ENCODE peak calls at places on chromosome 9, in six cellular contexts. One of them, this sample, is unnamed.

GRCh38 chr9:4859035-4859434 is 66.3 kb downstream of the RCL1 start:
- DNase-seq in GM12878: no peak
- DNase-seq in K562: no peak
- DNase-seq in SK-N-SH: no peak
- DNase-seq in HepG2: no peak
- DNase-seq in H1: no peak
- DNase-seq in this sample: no peak

GRCh38 chr9:20997503-20998076 is 33.9 kb downstream of the HACD4 start:
- DNase-seq in GM12878: peak; percentile 47
- DNase-seq in K562: no peak
- DNase-seq in SK-N-SH: no peak
- DNase-seq in HepG2: no peak
- DNase-seq in H1: no peak
- DNase-seq in this sample: peak; percentile 11

GRCh38 chr9:121944741-121945191 is 148.3 kb downstream of the TTLL11 start:
- DNase-seq in GM12878: no peak
- DNase-seq in K562: no peak
- DNase-seq in SK-N-SH: no peak
- DNase-seq in HepG2: no peak
- DNase-seq in H1: no peak
- DNase-seq in this sample: no peak

GRCh38 chr9:91047529-91047928 is 245.9 kb downstream of the SYK start:
- DNase-seq in GM12878: no peak
- DNase-seq in K562: no peak
- DNase-seq in SK-N-SH: no peak
- DNase-seq in HepG2: no peak
- DNase-seq in H1: no peak
- DNase-seq in this sample: no peak

GRCh38 chr9:113734826-113735225 is 141.3 kb upstream of the ZNF618 start:
- DNase-seq in GM12878: no peak
- DNase-seq in K562: no peak
- DNase-seq in SK-N-SH: no peak
- DNase-seq in HepG2: no peak
- DNase-seq in H1: no peak
- DNase-seq in this sample: no peak

GRCh38 chr9:117184173-117184572 is 230.7 kb downstream of the ASTN2 start:
- DNase-seq in GM12878: no peak
- DNase-seq in K562: no peak
- DNase-seq in SK-N-SH: peak; percentile 71
- DNase-seq in HepG2: no peak
- DNase-seq in H1: no peak
- DNase-seq in this sample: no peak

GRCh38 chr9:98575379-98576346 is 133.1 kb downstream of the GABBR2 start:
- DNase-seq in GM12878: peak; percentile 86
- DNase-seq in K562: peak; percentile 91
- DNase-seq in SK-N-SH: no peak
- DNase-seq in HepG2: no peak
- DNase-seq in H1: no peak
- DNase-seq in this sample: peak; percentile 90

GRCh38 chr9:135609366-135609955 is 29.9 kb downstream of the GLT6D1 start:
- DNase-seq in GM12878: no peak
- DNase-seq in K562: no peak
- DNase-seq in SK-N-SH: peak; percentile 16
- DNase-seq in HepG2: no peak
- DNase-seq in H1: no peak
- DNase-seq in this sample: no peak

GRCh38 chr9:85741112-85741874 is 461 bp downstream of the AGTPBP1 start:
- DNase-seq in GM12878: no peak
- DNase-seq in K562: peak; percentile 35
- DNase-seq in SK-N-SH: peak; percentile 78
- DNase-seq in HepG2: peak; percentile 67
- DNase-seq in H1: peak; percentile 76
- DNase-seq in this sample: peak; percentile 60

GRCh38 chr9:35606138-35606504 is 1.1 kb downstream of the TESK1 start:
- DNase-seq in GM12878: no peak
- DNase-seq in K562: peak; percentile 17
- DNase-seq in SK-N-SH: peak; percentile 59
- DNase-seq in HepG2: no peak
- DNase-seq in H1: no peak
- DNase-seq in this sample: no peak

GRCh38 chr9:123335227-123335985 is 20.6 kb upstream of the CRB2 start:
- DNase-seq in GM12878: no peak
- DNase-seq in K562: no peak
- DNase-seq in SK-N-SH: no peak
- DNase-seq in HepG2: no peak
- DNase-seq in H1: no peak
- DNase-seq in this sample: no peak

GRCh38 chr9:76562511-76562911 is 103.5 kb downstream of the GCNT1 start:
- DNase-seq in GM12878: peak; percentile 38
- DNase-seq in K562: no peak
- DNase-seq in SK-N-SH: no peak
- DNase-seq in HepG2: no peak
- DNase-seq in H1: no peak
- DNase-seq in this sample: peak; percentile 72

GRCh38 chr9:117672397-117672796 is 31.8 kb upstream of the TLR4 start:
- DNase-seq in GM12878: no peak
- DNase-seq in K562: no peak
- DNase-seq in SK-N-SH: no peak
- DNase-seq in HepG2: peak; percentile 1
- DNase-seq in H1: no peak
- DNase-seq in this sample: no peak

GRCh38 chr9:130265431-130266235 is at the start of gene HMCN2:
- DNase-seq in GM12878: no peak
- DNase-seq in K562: peak; percentile 53
- DNase-seq in SK-N-SH: peak; percentile 87
- DNase-seq in HepG2: no peak
- DNase-seq in H1: peak; percentile 76
- DNase-seq in this sample: no peak

GRCh38 chr9:26369096-26369495 is 523.5 kb downstream of the CAAP1 start:
- DNase-seq in GM12878: no peak
- DNase-seq in K562: no peak
- DNase-seq in SK-N-SH: no peak
- DNase-seq in HepG2: no peak
- DNase-seq in H1: no peak
- DNase-seq in this sample: no peak

GRCh38 chr9:76359365-76359764 is 34.9 kb downstream of the RFK start:
- DNase-seq in GM12878: no peak
- DNase-seq in K562: peak; percentile 76
- DNase-seq in SK-N-SH: no peak
- DNase-seq in HepG2: no peak
- DNase-seq in H1: no peak
- DNase-seq in this sample: no peak

GRCh38 chr9:37836386-37836785 is 35.8 kb downstream of the DCAF10 start:
- DNase-seq in GM12878: peak; percentile 44
- DNase-seq in K562: no peak
- DNase-seq in SK-N-SH: no peak
- DNase-seq in HepG2: no peak
- DNase-seq in H1: no peak
- DNase-seq in this sample: no peak

GRCh38 chr9:98214811-98215210 is 22.4 kb upstream of the CORO2A start:
- DNase-seq in GM12878: no peak
- DNase-seq in K562: no peak
- DNase-seq in SK-N-SH: no peak
- DNase-seq in HepG2: no peak
- DNase-seq in H1: no peak
- DNase-seq in this sample: no peak

GRCh38 chr9:135249191-135249590 is 161.7 kb downstream of the OLFM1 start:
- DNase-seq in GM12878: no peak
- DNase-seq in K562: no peak
- DNase-seq in SK-N-SH: no peak
- DNase-seq in HepG2: no peak
- DNase-seq in H1: no peak
- DNase-seq in this sample: no peak

GRCh38 chr9:76109953-76110352 is 219.5 kb downstream of the PCSK5 start:
- DNase-seq in GM12878: no peak
- DNase-seq in K562: no peak
- DNase-seq in SK-N-SH: no peak
- DNase-seq in HepG2: no peak
- DNase-seq in H1: no peak
- DNase-seq in this sample: no peak

GRCh38 chr9:120735009-120735408 is 20.7 kb upstream of the MEGF9 start:
- DNase-seq in GM12878: no peak
- DNase-seq in K562: no peak
- DNase-seq in SK-N-SH: no peak
- DNase-seq in HepG2: no peak
- DNase-seq in H1: no peak
- DNase-seq in this sample: peak; percentile 72

GRCh38 chr9:99253772-99254431 is 31.8 kb downstream of the SEC61B start:
- DNase-seq in GM12878: peak; percentile 90
- DNase-seq in K562: no peak
- DNase-seq in SK-N-SH: no peak
- DNase-seq in HepG2: no peak
- DNase-seq in H1: no peak
- DNase-seq in this sample: no peak

DNA sequence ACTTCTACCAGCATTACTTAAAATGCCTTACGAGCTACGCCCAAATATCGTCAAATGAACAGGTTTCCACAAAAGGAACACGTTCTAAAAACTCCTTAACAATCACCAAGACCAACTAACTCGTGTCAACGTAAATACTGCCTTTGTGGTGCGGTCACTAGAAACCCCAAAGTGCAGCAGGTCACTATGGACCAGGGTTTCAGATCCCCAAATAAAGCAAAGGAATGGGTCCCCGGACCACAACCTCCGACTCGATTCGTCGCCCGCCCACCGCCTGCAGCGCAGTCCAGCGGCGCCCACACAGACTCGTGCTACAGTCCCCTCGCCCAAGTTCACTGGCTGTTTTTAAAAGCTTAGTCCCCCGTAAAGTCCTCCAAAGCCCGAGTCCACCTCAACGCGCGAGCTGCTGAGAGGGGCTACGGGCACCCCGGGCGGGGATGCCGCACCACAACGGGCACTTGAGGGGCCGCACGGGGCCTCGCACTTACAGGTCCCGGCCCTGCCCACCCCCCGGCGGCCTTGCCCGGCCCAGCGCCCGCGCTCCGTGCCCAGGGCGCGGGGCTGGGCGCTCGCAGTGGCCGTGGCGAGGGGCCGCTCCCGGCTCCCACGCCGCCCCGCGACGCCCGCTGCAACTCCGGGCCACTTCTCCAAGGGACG is 1.1 kb downstream of the NFIB start:
- DNase-seq in GM12878: no peak
- DNase-seq in K562: peak; percentile 7
- DNase-seq in SK-N-SH: peak; percentile 63
- DNase-seq in HepG2: no peak
- DNase-seq in H1: peak; percentile 71
- DNase-seq in this sample: no peak
- TF ChIP-seq GABPA in GM12878: no peak
- TF ChIP-seq GABPA in K562: no peak
- TF ChIP-seq GABPA in SK-N-SH: no peak
- TF ChIP-seq GABPA in HepG2: no peak
- TF ChIP-seq GABPA in H1: no peak
- TF ChIP-seq GABPA in this sample: no peak

GRCh38 chr9:138065287-138065686 is 187.7 kb downstream of the CACNA1B start:
- DNase-seq in GM12878: no peak
- DNase-seq in K562: no peak
- DNase-seq in SK-N-SH: no peak
- DNase-seq in HepG2: no peak
- DNase-seq in H1: no peak
- DNase-seq in this sample: no peak
- TF ChIP-seq GABPA in GM12878: no peak
- TF ChIP-seq GABPA in K562: no peak
- TF ChIP-seq GABPA in SK-N-SH: no peak
- TF ChIP-seq GABPA in HepG2: no peak
- TF ChIP-seq GABPA in H1: no peak
- TF ChIP-seq GABPA in this sample: no peak

GRCh38 chr9:12813960-12814876 is 39.4 kb downstream of the LURAP1L start:
- DNase-seq in GM12878: no peak
- DNase-seq in K562: no peak
- DNase-seq in SK-N-SH: peak; percentile 59
- DNase-seq in HepG2: peak; percentile 92
- DNase-seq in H1: no peak
- DNase-seq in this sample: no peak
- TF ChIP-seq GABPA in GM12878: no peak
- TF ChIP-seq GABPA in K562: no peak
- TF ChIP-seq GABPA in SK-N-SH: no peak
- TF ChIP-seq GABPA in HepG2: no peak
- TF ChIP-seq GABPA in H1: no peak
- TF ChIP-seq GABPA in this sample: no peak

DNA sequence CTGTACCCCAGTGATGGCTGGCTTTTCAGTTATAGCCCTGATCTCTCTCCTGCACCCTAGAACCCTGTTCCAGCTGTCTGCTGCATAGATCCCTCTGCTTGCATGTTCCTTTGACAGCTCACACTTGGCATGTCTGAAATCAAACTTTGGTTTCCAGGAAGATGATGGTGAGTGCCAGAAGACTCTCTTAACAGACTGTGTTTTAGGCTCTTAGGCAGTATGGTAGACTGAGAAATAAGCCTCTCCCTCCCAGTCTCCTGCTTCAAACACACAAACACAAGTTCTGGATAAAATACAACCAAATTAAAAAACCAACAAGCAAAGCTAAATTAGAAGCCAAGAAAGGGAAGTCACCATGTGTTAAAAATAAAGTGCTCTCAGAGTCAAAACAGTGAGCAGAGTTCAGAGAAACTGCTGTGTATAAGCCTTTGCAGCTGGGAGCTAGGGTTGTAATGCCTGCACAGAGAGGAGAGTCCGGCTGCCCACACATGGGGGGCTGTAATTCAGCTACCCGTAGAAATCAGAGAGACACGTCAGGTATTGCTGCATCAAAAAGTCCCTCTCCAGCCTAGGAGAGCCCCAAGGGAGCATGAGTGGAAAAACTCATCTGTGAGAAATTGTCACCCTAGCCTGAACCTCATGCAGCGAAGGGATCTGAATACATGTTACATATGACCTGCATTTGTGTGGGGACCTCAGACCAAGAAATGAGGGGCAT is 62.6 kb downstream of the ANGPTL2 start:
- DNase-seq in GM12878: peak; percentile 49
- DNase-seq in K562: no peak
- DNase-seq in SK-N-SH: no peak
- DNase-seq in HepG2: no peak
- DNase-seq in H1: no peak
- DNase-seq in this sample: no peak
- TF ChIP-seq GABPA in GM12878: no peak
- TF ChIP-seq GABPA in K562: no peak
- TF ChIP-seq GABPA in SK-N-SH: no peak
- TF ChIP-seq GABPA in HepG2: no peak
- TF ChIP-seq GABPA in H1: no peak
- TF ChIP-seq GABPA in this sample: no peak

This sample was measured in HL-60.